ENCODE peak calls at places on chromosomes 7 and 10, in ten cellular contexts. J is Peyer's patch; K is suprapubic skin; H is pancreas; C is DND-41; A is CD8-positive, alpha-beta T cell; Y is Caco-2; B is uterus; S is tibial artery; W is sigmoid colon. O is an unnamed sample.
A peak's percentile ranks its signal among the peaks of the same experiment; 100 is the strongest.

GRCh38 chr10:49831352-49832040 is 69.4 kb upstream of the OGDHL start:
- DNase-seq in W (no peak), H (no peak), A (no peak), J (no peak), K (no peak), Y (no peak), B (no peak), S (no peak), C (no peak), O (no peak)

GRCh38 chr10:31745612-31746376 is 182.8 kb downstream of the ARHGAP12 start:
- DNase-seq in H (no peak), K (no peak), S (no peak), W (no peak), A (peak; percentile 30), Y (no peak), J (no peak), B (no peak), C (no peak), O (no peak)

GRCh38 chr10:24503627-24504320 is 219.9 kb downstream of the ARHGAP21 start:
- DNase-seq in Y (peak; percentile 75), B (no peak), W (no peak), A (no peak), K (no peak), H (no peak), S (no peak), J (peak; percentile 72), C (peak; percentile 42), O (no peak)

GRCh38 chr7:80881361-80881760 is 37.5 kb downstream of the SEMA3C start:
- DNase-seq in A (no peak), J (no peak), C (no peak), S (no peak), Y (no peak), H (no peak), B (no peak), K (no peak), W (no peak), O (no peak)

GRCh38 chr10:84204610-84205009 is 10.3 kb downstream of the CDHR1 start:
- DNase-seq in S (no peak), A (no peak), K (no peak), C (no peak), W (no peak), H (no peak), Y (no peak), B (no peak), J (no peak), O (no peak)

GRCh38 chr7:93178213-93178612 is 30.0 kb upstream of the SAMD9L start:
- DNase-seq in S (no peak), H (no peak), A (no peak), W (no peak), J (no peak), B (no peak), C (no peak), Y (no peak), K (no peak), O (no peak)

GRCh38 chr10:109647627-109648026 is 275.7 kb downstream of the XPNPEP1 start:
- DNase-seq in W (no peak), Y (no peak), K (no peak), H (no peak), A (no peak), S (no peak), C (no peak), J (no peak), B (no peak), O (no peak)

GRCh38 chr10:114498413-114499111 is 94.3 kb upstream of the AFAP1L2 start:
- DNase-seq in B (no peak), H (no peak), Y (no peak), C (no peak), K (no peak), J (no peak), S (no peak), A (no peak), W (no peak), O (peak; percentile 69)

GRCh38 chr7:22578048-22578770 is 78.2 kb upstream of the STEAP1B start:
- DNase-seq in W (no peak), K (no peak), H (no peak), C (no peak), J (no peak), A (no peak), B (no peak), Y (no peak), S (no peak), O (no peak)

DNA sequence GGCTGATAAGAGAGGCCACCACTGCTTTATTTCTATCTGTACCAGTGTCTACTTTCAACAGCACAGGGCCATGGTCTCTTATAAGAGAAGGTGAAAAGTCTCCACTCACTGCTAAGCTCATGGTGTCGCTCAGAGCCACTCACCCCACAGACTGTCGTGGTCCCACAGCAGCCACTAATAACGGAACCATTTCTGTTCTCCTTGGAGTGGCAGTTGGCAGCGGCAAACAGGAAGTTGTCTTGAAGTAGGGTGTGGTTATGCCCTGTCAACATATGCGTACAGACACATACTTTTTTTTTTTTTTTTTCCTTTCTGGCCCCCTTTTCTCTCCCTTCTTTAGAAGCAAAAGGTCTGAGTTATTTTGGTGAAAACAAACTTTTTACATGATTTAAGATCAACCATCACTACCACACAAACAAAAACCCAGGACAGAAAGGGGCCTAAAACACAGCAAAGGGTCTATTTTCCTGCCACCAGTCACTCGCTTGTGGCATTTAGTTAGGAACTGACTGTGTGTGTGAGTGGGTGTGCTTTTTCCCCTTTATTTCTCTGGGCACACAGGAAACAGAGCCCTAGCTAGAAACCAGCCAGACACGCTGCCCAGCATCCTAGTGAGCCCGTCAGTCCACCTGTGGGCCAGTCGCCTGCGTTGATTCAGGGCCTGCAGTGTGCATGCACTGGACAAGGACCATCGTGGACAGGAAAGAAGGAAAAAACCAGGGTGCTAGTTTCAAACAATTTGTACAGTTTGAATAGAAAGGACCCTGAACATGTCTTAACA is 96.7 kb upstream of the EFCAB10 start:
- DNase-seq in J (peak; percentile 83), K (no peak), C (peak; percentile 84), W (no peak), A (peak; percentile 56), H (no peak), S (no peak), Y (no peak), B (no peak), O (peak; percentile 44)
- H3K4me3 ChIP-seq in J (no peak overlapping the region), K (peak overlapping the region; percentile 45), C (peak overlapping the region; percentile 5), W (peak overlapping the region; percentile 31), A (no peak overlapping the region), H (peak overlapping the region; percentile 36), S (peak overlapping the region; percentile 51), Y (no peak overlapping the region), B (peak overlapping the region; percentile 30), O (peak overlapping the region; percentile 56)

GRCh38 chr7:73669858-73670385 is 2.3 kb downstream of the VPS37D start:
- DNase-seq in B (no peak), K (no peak), A (no peak), Y (no peak), H (no peak), W (no peak), J (no peak), S (no peak), C (no peak), O (no peak)
- H3K27me3 ChIP-seq in B (no peaks in the 10 kb centered on the region), K (no peaks in the 10 kb centered on the region), A (no peaks in the 10 kb centered on the region), Y (no peaks in the 10 kb centered on the region), H (no peaks in the 10 kb centered on the region), W (no peaks in the 10 kb centered on the region), J (no peaks in the 10 kb centered on the region), S (peaks cover 11% of the 10 kb centered on the region), C (peaks cover 6% of the 10 kb centered on the region), O (no peaks in the 10 kb centered on the region)

GRCh38 chr10:113287592-113287991 is 265.3 kb upstream of the HABP2 start:
- DNase-seq in B (no peak), W (no peak), H (no peak), C (no peak), J (no peak), K (no peak), Y (no peak), A (no peak), S (no peak), O (no peak)

GRCh38 chr10:113284635-113285034 is 268.2 kb upstream of the HABP2 start:
- DNase-seq in A (no peak), K (no peak), S (no peak), J (no peak), Y (no peak), C (no peak), B (no peak), W (no peak), H (no peak), O (no peak)

GRCh38 chr10:113285291-113285690 is 267.6 kb upstream of the HABP2 start:
- DNase-seq in K (no peak), C (no peak), H (no peak), W (no peak), J (no peak), Y (no peak), B (no peak), A (no peak), S (no peak), O (no peak)

GRCh38 chr10:113279262-113279661 is 273.6 kb upstream of the HABP2 start:
- DNase-seq in J (no peak), H (no peak), S (no peak), Y (no peak), K (no peak), A (no peak), W (no peak), B (no peak), C (no peak), O (no peak)

GRCh38 chr10:113283189-113283588 is 269.7 kb upstream of the HABP2 start:
- DNase-seq in B (no peak), J (no peak), S (no peak), K (no peak), Y (no peak), H (no peak), W (no peak), A (no peak), C (no peak), O (no peak)
- TF ChIP-seq CTCF in B (no peak), J (no peak), S (no peak), K (no peak), Y (peak; percentile 63), H (no peak), W (no peak), A (no peak), C (no peak), O (no peak)

DNA sequence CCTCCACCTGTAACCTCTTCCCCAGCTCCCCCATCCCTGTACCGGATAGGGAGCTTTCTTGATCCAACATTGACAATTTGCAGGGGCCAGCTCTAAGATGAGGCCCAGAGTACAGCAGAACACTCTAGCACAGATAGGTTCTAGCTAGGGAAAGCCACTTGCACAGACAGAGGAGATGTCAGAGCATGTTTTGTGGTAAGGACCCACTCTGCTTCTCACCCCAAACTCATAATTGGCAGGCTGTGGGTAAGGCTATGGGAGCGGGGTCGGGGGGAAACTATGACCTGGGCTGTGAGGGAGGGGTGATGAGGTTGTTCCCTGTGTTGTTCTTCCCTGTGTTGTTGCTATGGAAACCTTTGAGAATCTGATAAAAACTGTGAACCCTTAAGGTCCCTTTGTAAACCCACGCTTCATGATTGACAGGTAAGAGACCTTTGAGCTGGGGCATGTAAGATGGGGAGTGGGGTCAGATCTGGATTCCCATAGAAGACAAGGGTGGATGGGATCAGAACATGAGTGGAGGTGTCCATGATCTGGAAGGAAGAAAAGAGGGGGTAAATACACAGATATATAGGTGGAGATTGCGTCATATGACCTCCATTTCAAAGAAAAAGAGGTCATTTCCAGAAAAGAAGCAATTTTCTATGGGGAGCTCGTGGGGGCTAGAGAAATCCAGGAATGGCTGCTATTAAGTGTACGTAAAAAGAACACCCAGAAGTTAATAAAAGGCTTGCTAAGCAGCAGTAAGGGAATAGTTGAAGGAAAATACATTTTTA is 4.0 kb downstream of the CALD1 start:
- DNase-seq in B (no peak), J (no peak), S (no peak), H (no peak), C (no peak), Y (no peak), K (no peak), W (no peak), A (no peak), O (no peak)
- H3K4me3 ChIP-seq in B (peak overlapping the region; percentile 63), J (peak overlapping the region; percentile 48), S (peak overlapping the region; percentile 67), H (no peak overlapping the region), C (no peak overlapping the region), Y (no peak overlapping the region), K (peak overlapping the region; percentile 50), W (peak overlapping the region; percentile 52), A (no peak overlapping the region), O (no peak overlapping the region)

O was measured in GM06990.